ENCODE peak calls at places on chromosomes 3 and 15, in four cellular contexts. D is effector CD4-positive, alpha-beta T cell; Y is ureter; G is epithelial cell of proximal tubule. B is an unnamed sample.

GRCh38 chr3:49217688-49218470 is 46.5 kb downstream of the KLHDC8B start:
- DNase-seq in D (no peak), G (no peak), Y (no peak), B (no peak)

GRCh38 chr3:132486086-132486485 is 68.8 kb downstream of the DNAJC13 start:
- DNase-seq in G (no peak), Y (no peak), D (no peak), B (no peak)

GRCh38 chr15:100958326-100959065 is 39.3 kb downstream of the LRRK1 start:
- DNase-seq in D (no peak), G (peak), Y (no peak), B (no peak)

GRCh38 chr3:184912166-184912565 is 100.2 kb downstream of the VPS8 start:
- DNase-seq in G (no peak), D (no peak), Y (no peak), B (no peak)

GRCh38 chr3:139343895-139344856 is at the start of gene MRPS22:
- DNase-seq in Y (peak), D (peak), G (peak), B (peak)

GRCh38 chr3:141330235-141330634 is 38.1 kb upstream of the ZBTB38 start:
- DNase-seq in G (no peak), D (no peak), Y (no peak), B (no peak)

GRCh38 chr15:58980351-58980939 is 7.0 kb upstream of the RNF111 start:
- DNase-seq in D (no peak), G (peak), Y (no peak), B (no peak)

GRCh38 chr3:119350114-119350513 is 55.9 kb downstream of the ARHGAP31 start:
- DNase-seq in G (no peak), Y (no peak), D (no peak), B (no peak)

GRCh38 chr15:67967871-67968423 is 86.2 kb upstream of the PIAS1 start:
- DNase-seq in Y (peak), G (no peak), D (no peak), B (no peak)

GRCh38 chr3:134817297-134817696 is 22.2 kb downstream of the EPHB1 start:
- DNase-seq in G (no peak), Y (no peak), D (no peak), B (no peak)

GRCh38 chr3:37751967-37752660 is 109.6 kb upstream of the CTDSPL start:
- DNase-seq in Y (no peak), D (no peak), G (no peak), B (no peak)

GRCh38 chr3:13027154-13027553 is 46.1 kb downstream of the IQSEC1 start:
- DNase-seq in D (no peak), G (no peak), Y (no peak), B (no peak)

GRCh38 chr3:52024765-52025452 is 29.2 kb upstream of the RPL29 start:
- DNase-seq in D (no peak), Y (no peak), G (no peak), B (no peak)

GRCh38 chr15:81909229-81910087 is 136.4 kb downstream of the MEX3B start:
- DNase-seq in G (no peak), Y (no peak), D (no peak), B (no peak)

GRCh38 chr15:62647195-62647865 is 395.2 kb upstream of the TPM1 start:
- DNase-seq in G (peak), Y (no peak), D (no peak), B (no peak)

GRCh38 chr3:143628971-143629370 is 219.3 kb downstream of the SLC9A9 start:
- DNase-seq in G (no peak), Y (no peak), D (no peak), B (no peak)

GRCh38 chr3:193572426-193572908 is 17.8 kb upstream of the ATP13A4 start:
- DNase-seq in Y (peak), D (peak), G (no peak), B (peak)

GRCh38 chr3:52253314-52254260 is 8.0 kb downstream of the PPM1M start:
- DNase-seq in Y (peak), G (no peak), D (peak), B (peak)

GRCh38 chr3:141273700-141274410 is 42.2 kb downstream of the PXYLP1 start:
- DNase-seq in G (no peak), D (no peak), Y (no peak), B (no peak)

GRCh38 chr15:80609512-80609946 is 85.6 kb upstream of the ABHD17C start:
- DNase-seq in G (no peak), Y (no peak), D (no peak), B (no peak)

GRCh38 chr3:110598847-110599490 is 472.6 kb upstream of the NECTIN3 start:
- DNase-seq in D (no peak), Y (no peak), G (no peak), B (no peak)

GRCh38 chr3:60579734-60580133 is 671.5 kb downstream of the FHIT start:
- DNase-seq in D (no peak), Y (no peak), G (peak), B (no peak)

GRCh38 chr3:120796944-120797343 is 54.4 kb downstream of the GTF2E1 start:
- DNase-seq in Y (no peak), G (no peak), D (no peak), B (no peak)

GRCh38 chr15:96158938-96159337 is 171.6 kb upstream of the NR2F2 start:
- DNase-seq in Y (no peak), G (no peak), D (no peak), B (no peak)

GRCh38 chr15:52234596-52235541 is 43.7 kb upstream of the GNB5 start:
- DNase-seq in D (no peak), Y (no peak), G (no peak), B (no peak)

GRCh38 chr15:69665641-69666091 is 213.0 kb downstream of the RPLP1 start:
- DNase-seq in Y (no peak), D (no peak), G (no peak), B (no peak)

GRCh38 chr15:71054286-71054952 is 60.9 kb upstream of the THSD4 start:
- DNase-seq in D (no peak), Y (no peak), G (no peak), B (no peak)

GRCh38 chr15:85709250-85709649 is 85.5 kb downstream of the KLHL25 start:
- DNase-seq in D (no peak), Y (no peak), G (no peak), B (no peak)

GRCh38 chr3:64291345-64291744 is 66.1 kb upstream of the PRICKLE2 start:
- DNase-seq in G (peak), D (no peak), Y (peak), B (no peak)

GRCh38 chr15:45023659-45024320 is 795 bp downstream of the SORD start:
- DNase-seq in G (no peak), D (no peak), Y (no peak), B (no peak)

GRCh38 chr3:197446713-197447455 is 108.9 kb downstream of the BDH1 start:
- DNase-seq in Y (no peak), G (no peak), D (no peak), B (no peak)

GRCh38 chr15:40300771-40301170 is 7.0 kb downstream of the PLCB2 start:
- DNase-seq in D (no peak), Y (no peak), G (no peak), B (no peak)

GRCh38 chr3:162845918-162846317 is 1349.3 kb downstream of the OTOL1 start:
- DNase-seq in D (no peak), G (no peak), Y (no peak), B (no peak)

GRCh38 chr3:197367081-197367780 is 68.8 kb upstream of the DLG1 start:
- DNase-seq in Y (no peak), D (no peak), G (no peak), B (no peak)

GRCh38 chr3:197244751-197245150 is 53.7 kb downstream of the DLG1 start:
- DNase-seq in Y (no peak), G (no peak), D (no peak), B (no peak)

GRCh38 chr3:140911822-140912221 is 29.8 kb upstream of the SLC25A36 start:
- DNase-seq in G (no peak), D (no peak), Y (no peak), B (no peak)

GRCh38 chr3:110579841-110580550 is 491.6 kb upstream of the NECTIN3 start:
- DNase-seq in D (no peak), Y (no peak), G (no peak), B (no peak)

GRCh38 chr3:141051641-141052569 is 758 bp downstream of the SPSB4 start:
- DNase-seq in D (no peak), G (no peak), Y (no peak), B (no peak)

GRCh38 chr3:170701696-170702678 is 116.1 kb upstream of the SLC7A14 start:
- DNase-seq in Y (no peak), G (no peak), D (no peak), B (no peak)

GRCh38 chr3:113104746-113105479 is 106.4 kb upstream of the BOC start:
- DNase-seq in D (no peak), G (no peak), Y (no peak), B (no peak)